ENCODE peak calls at places on chromosomes 12 and 14, in four cellular contexts. L is K562, R is GM12878, O is HepG2. V is an unnamed sample.

GRCh38 chr12:68334136-68334535 is 2.0 kb upstream of the MDM1 start:
- DNase-seq in R (peak; percentile 45), O (no peak), L (no peak), V (no peak)

GRCh38 chr12:45775465-45775864 is 46.0 kb downstream of the ARID2 start:
- DNase-seq in R (no peak), O (no peak), L (no peak), V (no peak)

GRCh38 chr14:52131640-52132320 is 62.9 kb upstream of the NID2 start:
- DNase-seq in L (peak; percentile 39), R (peak; percentile 4), O (peak; percentile 80), V (peak; percentile 76)

GRCh38 chr12:116631619-116632018 is 72.4 kb downstream of the MAP1LC3B2 start:
- DNase-seq in O (no peak), L (no peak), R (no peak), V (no peak)

GRCh38 chr14:64705406-64706118 is 1.3 kb downstream of the PLEKHG3 start:
- DNase-seq in R (no peak), O (no peak), L (no peak), V (no peak)

GRCh38 chr14:24058260-24058950 is 6.6 kb downstream of the CARMIL3 start:
- DNase-seq in O (peak; percentile 89), L (no peak), R (no peak), V (peak; percentile 88)

GRCh38 chr14:97113339-97113738 is 316.2 kb downstream of the VRK1 start:
- DNase-seq in O (no peak), L (no peak), R (no peak), V (no peak)

GRCh38 chr12:92943482-92944250 is 14.6 kb upstream of the EEA1 start:
- DNase-seq in O (peak; percentile 66), R (no peak), L (no peak), V (no peak)

GRCh38 chr14:73727181-73727580 is 13.0 kb upstream of the PNMA1 start:
- DNase-seq in O (no peak), R (no peak), L (no peak), V (no peak)

GRCh38 chr12:48451372-48451771 is 21.0 kb upstream of the ANP32D start:
- DNase-seq in L (no peak), R (no peak), O (no peak), V (no peak)

GRCh38 chr12:75921687-75922289 is 109.8 kb downstream of the PHLDA1 start:
- DNase-seq in L (no peak), R (no peak), O (no peak), V (no peak)

GRCh38 chr12:127655691-127656090 is 611.3 kb upstream of the TMEM132C start:
- DNase-seq in L (no peak), O (no peak), R (no peak), V (no peak)

GRCh38 chr14:37584211-37585100 is 10.6 kb downstream of the FOXA1 start:
- DNase-seq in L (no peak), O (no peak), R (no peak), V (peak; percentile 46)

GRCh38 chr12:114784526-114784925 is 100.6 kb upstream of the TBX3 start:
- DNase-seq in O (no peak), L (no peak), R (no peak), V (no peak)

GRCh38 chr12:105670664-105671063 is 340.2 kb downstream of the C12orf75 start:
- DNase-seq in O (no peak), L (no peak), R (no peak), V (no peak)

GRCh38 chr14:72652179-72652578 is 241.7 kb downstream of the DPF3 start:
- DNase-seq in O (no peak), R (no peak), L (no peak), V (no peak)

GRCh38 chr12:38342444-38342843 is 25.9 kb downstream of the ALG10B start:
- DNase-seq in R (no peak), L (no peak), O (no peak), V (no peak)

GRCh38 chr12:49538740-49539403 is at the start of gene KCNH3:
- DNase-seq in R (no peak), L (peak; percentile 98), O (no peak), V (peak; percentile 75)

GRCh38 chr14:44982594-44982993 is 20.6 kb downstream of the TOGARAM1 start:
- DNase-seq in R (no peak), L (no peak), O (no peak), V (no peak)

GRCh38 chr12:51270067-51270846 is at the start of gene SMAGP:
- DNase-seq in O (peak; percentile 40), R (no peak), L (peak; percentile 82), V (peak; percentile 84)

GRCh38 chr12:94872671-94873367 is 130.7 kb downstream of the NDUFA12 start:
- DNase-seq in L (no peak), R (no peak), O (no peak), V (peak; percentile 29)

GRCh38 chr12:88566430-88566829 is 13.8 kb downstream of the KITLG start:
- DNase-seq in O (peak; percentile 84), R (no peak), L (no peak), V (no peak)

GRCh38 chr14:81633496-81633895 is 99.8 kb upstream of the SEL1L start:
- DNase-seq in L (no peak), R (no peak), O (no peak), V (no peak)

GRCh38 chr12:75364918-75365317 is 26.0 kb upstream of the GLIPR1L2 start:
- DNase-seq in L (no peak), R (no peak), O (no peak), V (no peak)

GRCh38 chr14:37551119-37551518 is 43.9 kb downstream of the FOXA1 start:
- DNase-seq in R (no peak), L (no peak), O (no peak), V (no peak)

GRCh38 chr12:13179159-13180074 is 17.1 kb upstream of the EMP1 start:
- DNase-seq in O (no peak), L (no peak), R (no peak), V (peak; percentile 68)

GRCh38 chr12:25328082-25328712 is 77.5 kb upstream of the KRAS start:
- DNase-seq in R (no peak), L (no peak), O (peak; percentile 3), V (no peak)

GRCh38 chr12:102917026-102917787 is at the start of gene PAH:
- DNase-seq in R (no peak), L (peak; percentile 17), O (peak; percentile 91), V (peak; percentile 82)

DNA sequence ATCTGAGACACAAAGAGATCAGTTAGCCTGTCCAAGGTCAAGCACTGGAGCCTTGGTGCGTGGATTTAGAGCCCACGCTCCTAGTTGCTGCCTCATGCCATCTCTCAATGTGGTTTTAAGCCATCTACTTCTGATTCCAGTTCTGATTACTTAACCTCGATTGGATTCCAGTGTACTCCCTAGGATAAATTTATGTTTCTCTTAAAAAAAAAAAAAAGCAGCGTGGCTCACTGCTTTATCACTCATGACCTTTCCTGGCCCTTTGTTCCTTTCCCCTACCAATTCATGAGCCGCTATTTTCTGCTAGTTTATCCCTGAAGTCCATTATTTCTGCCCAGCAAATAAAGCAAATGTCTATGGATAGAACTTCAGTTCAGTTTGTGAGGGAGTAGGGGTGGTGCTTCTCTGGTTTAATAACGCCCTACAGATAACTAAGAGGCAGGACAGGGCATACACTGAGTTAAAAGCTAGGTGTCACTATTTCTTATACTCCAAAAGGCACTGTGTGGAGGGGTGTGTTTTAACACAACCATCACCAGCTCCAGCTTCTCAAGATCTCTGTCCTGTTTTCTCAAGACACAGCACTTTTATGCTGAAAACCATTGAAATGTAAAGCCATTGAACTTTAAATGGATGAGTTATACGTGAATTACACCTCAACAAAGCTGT is 9.8 kb upstream of the PARP11 start:
- DNase-seq in L (no peak), R (no peak), O (peak; percentile 29), V (no peak)
- TF ChIP-seq NR2C2 in L (no peak), R (no peak), O (no peak), V (no peak)

DNA sequence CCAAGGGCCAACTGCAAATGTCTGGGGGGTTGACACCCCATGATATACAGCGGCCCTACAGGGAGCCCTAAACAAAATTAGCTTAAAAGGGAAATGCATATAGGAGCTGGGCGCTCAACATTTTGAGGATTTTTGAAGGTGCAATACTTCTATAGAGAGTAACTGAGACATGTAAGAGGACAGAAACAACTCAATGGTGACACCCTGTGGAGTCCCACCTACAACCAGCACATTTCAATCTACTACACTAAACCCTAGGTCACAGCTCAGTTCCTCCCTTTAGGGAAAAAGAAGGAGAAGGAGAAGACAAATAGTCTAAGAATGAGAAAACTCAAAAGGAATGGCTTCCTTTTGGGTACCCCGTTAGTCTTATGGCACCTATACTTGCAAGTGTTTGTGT is 1010.5 kb upstream of the NOVA1 start:
- DNase-seq in L (no peak), R (no peak), O (no peak), V (no peak)
- TF ChIP-seq ATF3 in L (no peak), R (no peak), O (no peak), V (no peak)

GRCh38 chr14:46490150-46490769 is 161.3 kb downstream of the RPL10L start:
- DNase-seq in L (no peak), O (peak; percentile 2), R (peak; percentile 52), V (peak; percentile 12)
- TF ChIP-seq CTCF in L (no peak), O (no peak), R (peak; percentile 33), V (no peak)

DNA sequence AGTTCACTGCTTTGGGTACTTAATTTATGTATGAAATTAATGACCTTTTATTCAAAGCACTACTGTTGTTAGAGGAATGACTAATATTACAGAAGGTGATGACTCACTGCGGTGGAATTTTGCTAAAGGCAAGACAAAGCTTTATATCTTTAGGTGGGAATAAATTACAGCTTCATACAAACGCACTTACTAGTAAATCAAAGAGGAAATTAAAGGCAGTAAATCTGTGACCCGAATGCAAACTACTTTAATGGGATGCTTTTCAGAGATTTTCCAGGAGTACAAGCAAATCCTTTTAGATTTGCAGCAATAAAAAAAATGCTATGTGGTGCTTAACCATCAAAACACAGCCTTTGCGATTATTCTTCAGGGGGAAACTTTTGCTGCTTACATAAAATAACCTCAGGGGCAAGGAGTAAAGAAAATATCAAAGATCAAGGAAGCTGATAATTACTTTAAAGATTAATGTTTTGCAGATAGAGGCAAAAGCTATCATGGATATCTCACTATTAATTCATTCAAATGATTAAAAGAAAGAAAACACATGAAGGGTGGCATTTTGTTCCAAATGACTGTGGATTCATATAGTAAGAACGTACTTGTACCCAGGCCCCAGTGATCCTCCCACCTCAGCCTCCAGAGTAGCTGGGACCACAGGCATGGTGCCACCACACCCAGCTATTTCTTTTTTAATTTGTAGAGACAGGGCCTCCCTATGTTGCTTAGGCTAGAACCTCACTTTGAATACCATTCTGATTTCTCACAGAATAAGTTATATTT is 98.9 kb downstream of the DENND5B start:
- DNase-seq in R (no peak), O (peak; percentile 31), L (no peak), V (no peak)
- TF ChIP-seq NR2C2 in R (no peak), O (no peak), L (no peak), V (no peak)

DNA sequence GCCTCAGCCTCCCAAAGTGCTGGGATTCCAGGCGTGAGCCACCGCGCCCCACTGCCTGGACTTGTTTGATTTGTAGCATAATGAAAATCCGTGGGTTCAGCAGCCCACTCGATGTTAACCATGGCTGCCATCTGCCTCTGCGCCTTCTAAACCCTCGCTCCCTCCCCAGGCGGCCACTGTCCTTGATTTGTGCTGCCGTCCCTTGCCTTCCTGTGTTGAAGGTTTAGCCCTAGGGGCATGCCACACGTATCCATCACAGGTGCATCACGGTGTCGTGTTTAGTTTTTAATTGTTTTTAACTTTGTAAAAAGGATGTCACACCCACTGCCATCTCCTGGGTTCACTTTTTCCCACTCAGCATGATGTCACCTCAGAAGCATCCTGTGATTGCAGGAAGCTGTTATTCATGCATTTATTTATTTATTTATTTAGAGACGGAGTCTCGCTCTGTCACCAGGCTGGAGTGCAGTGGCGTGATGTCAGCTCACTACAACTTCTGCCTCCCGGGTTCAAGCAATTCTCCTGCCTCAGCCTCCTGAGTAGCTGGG is 24.5 kb upstream of the ULK1 start:
- DNase-seq in L (no peak), O (no peak), R (no peak), V (no peak)
- TF ChIP-seq ATF3 in L (no peak), O (no peak), R (no peak), V (no peak)

V was measured in WTC11.